ENCODE peak calls at places on chromosome 5, in six cellular contexts. E is foreskin fibroblast, N is mucosa of descending colon, I is bronchial epithelial cell, T is Peyer's patch, C is AG04450. J is an unnamed sample.

GRCh38 chr5:76790632-76791290 is 28.1 kb upstream of the F2RL1 start:
- DNase-seq in E (peak), T (no peak), C (peak), I (peak), N (no peak), J (peak)

GRCh38 chr5:52989781-52990530 is 804 bp downstream of the ITGA2 start:
- DNase-seq in E (peak), I (no peak), N (peak), T (peak), C (no peak), J (no peak)

GRCh38 chr5:95590880-95591279 is 29.0 kb upstream of the GPR150 start:
- DNase-seq in N (no peak), E (no peak), T (no peak), C (no peak), I (no peak), J (no peak)

GRCh38 chr5:117713585-117714198 is 1139.1 kb upstream of the SEMA6A start:
- DNase-seq in E (no peak), C (no peak), N (no peak), T (no peak), I (no peak), J (no peak)

GRCh38 chr5:74953961-74954720 is 88.0 kb upstream of the FAM169A start:
- DNase-seq in T (peak), C (no peak), I (peak), N (no peak), E (peak), J (no peak)

GRCh38 chr5:159792180-159792579 is 124.1 kb upstream of the ADRA1B start:
- DNase-seq in N (no peak), I (no peak), E (no peak), C (no peak), T (no peak), J (no peak)

GRCh38 chr5:80364892-80365291 is 43.0 kb upstream of the ZFYVE16 start:
- DNase-seq in E (no peak), T (no peak), C (no peak), N (no peak), I (no peak), J (no peak)

GRCh38 chr5:50744761-50745160 is 78.3 kb downstream of the PARP8 start:
- DNase-seq in C (peak), T (no peak), E (peak), I (peak), N (no peak), J (peak)

GRCh38 chr5:39588176-39588575 is 163.4 kb upstream of the DAB2 start:
- DNase-seq in T (no peak), C (no peak), E (no peak), I (no peak), N (no peak), J (no peak)

GRCh38 chr5:956941-957729 is 51.5 kb upstream of the NKD2 start:
- DNase-seq in N (no peak), E (peak), C (peak), I (no peak), T (no peak), J (peak)

GRCh38 chr5:145943674-145944121 is 7.3 kb downstream of the SH3RF2 start:
- DNase-seq in N (no peak), E (no peak), C (no peak), T (peak), I (peak), J (no peak)

GRCh38 chr5:68534131-68534940 is 318.8 kb downstream of the PIK3R1 start:
- DNase-seq in T (no peak), N (no peak), E (no peak), C (no peak), I (no peak), J (no peak)

GRCh38 chr5:51033215-51033614 is 350.0 kb upstream of the ISL1 start:
- DNase-seq in T (no peak), N (no peak), E (no peak), C (no peak), I (no peak), J (no peak)

GRCh38 chr5:13866792-13867191 is 77.7 kb downstream of the DNAH5 start:
- DNase-seq in T (no peak), I (peak), N (peak), C (no peak), E (no peak), J (no peak)

GRCh38 chr5:178306430-178307225 is 74.0 kb upstream of the PHYKPL start:
- DNase-seq in T (no peak), I (no peak), N (no peak), E (no peak), C (no peak), J (no peak)

GRCh38 chr5:154860123-154860522 is 1.7 kb downstream of the CNOT8 start:
- DNase-seq in C (no peak), T (peak), N (no peak), E (peak), I (peak), J (no peak)

GRCh38 chr5:72280655-72281069 is 39.4 kb downstream of the MRPS27 start:
- DNase-seq in E (peak), T (no peak), N (no peak), I (peak), C (no peak), J (no peak)

GRCh38 chr5:28344803-28345433 is 1306.5 kb upstream of the CDH9 start:
- DNase-seq in N (no peak), C (no peak), I (peak), T (no peak), E (no peak), J (no peak)

GRCh38 chr5:119411935-119412623 is 40.2 kb upstream of the HSD17B4 start:
- DNase-seq in E (peak), T (peak), I (peak), C (peak), N (peak), J (no peak)

GRCh38 chr5:19903611-19904010 is 84.4 kb downstream of the CDH18 start:
- DNase-seq in T (no peak), I (peak), C (no peak), E (no peak), N (no peak), J (no peak)

GRCh38 chr5:175347027-175347426 is 97.0 kb downstream of the DRD1 start:
- DNase-seq in N (no peak), T (no peak), E (no peak), C (peak), I (peak), J (no peak)

GRCh38 chr5:147170603-147171002 is 64.2 kb upstream of the STK32A start:
- DNase-seq in E (no peak), C (no peak), T (peak), I (no peak), N (no peak), J (no peak)

GRCh38 chr5:175216991-175217390 is 227.0 kb downstream of the DRD1 start:
- DNase-seq in I (no peak), C (no peak), N (no peak), E (no peak), T (no peak), J (no peak)

GRCh38 chr5:157558089-157558595 is 17.4 kb downstream of the ADAM19 start:
- DNase-seq in I (peak), E (no peak), T (peak), N (no peak), C (no peak), J (peak)

GRCh38 chr5:128537306-128537998 is 593 bp downstream of the FBN2 start:
- DNase-seq in I (peak), N (peak), C (no peak), T (no peak), E (peak), J (no peak)

GRCh38 chr5:181114844-181115778 is 15.9 kb downstream of the OR2V1 start:
- DNase-seq in E (peak), T (peak), C (peak), N (no peak), I (peak), J (no peak)

GRCh38 chr5:177195307-177195952 is 61.9 kb downstream of the NSD1 start:
- DNase-seq in T (no peak), N (no peak), I (no peak), C (no peak), E (no peak), J (no peak)

GRCh38 chr5:58042933-58043606 is 416.8 kb downstream of the PLK2 start:
- DNase-seq in I (peak), T (no peak), C (no peak), E (no peak), N (no peak), J (no peak)

GRCh38 chr5:35183243-35183955 is 46.9 kb downstream of the PRLR start:
- DNase-seq in E (peak), N (peak), I (peak), C (no peak), T (peak), J (no peak)

GRCh38 chr5:158451203-158451982 is 592.4 kb upstream of the CLINT1 start:
- DNase-seq in C (no peak), T (no peak), N (no peak), E (peak), I (no peak), J (no peak)

GRCh38 chr5:125026900-125027731 is 280.7 kb upstream of the ZNF608 start:
- DNase-seq in I (peak), E (no peak), N (no peak), T (peak), C (no peak), J (no peak)

GRCh38 chr5:138032028-138032571 is 779 bp downstream of the FAM13B start:
- DNase-seq in C (no peak), E (peak), N (no peak), T (peak), I (peak), J (no peak)

GRCh38 chr5:134549714-134550113 is 24.2 kb downstream of the JADE2 start:
- DNase-seq in E (peak), T (no peak), I (peak), N (no peak), C (no peak), J (no peak)

GRCh38 chr5:55580042-55580441 is 45.3 kb upstream of the PLPP1 start:
- DNase-seq in T (no peak), I (no peak), E (no peak), C (no peak), N (no peak), J (no peak)

GRCh38 chr5:60685028-60685427 is 14.9 kb downstream of the DEPDC1B start:
- DNase-seq in I (no peak), C (no peak), N (no peak), E (no peak), T (no peak), J (no peak)

GRCh38 chr5:78213799-78214198 is 80.7 kb downstream of the AP3B1 start:
- DNase-seq in C (no peak), I (no peak), T (no peak), E (no peak), N (no peak), J (no peak)

GRCh38 chr5:89697581-89697980 is 712.0 kb downstream of the CETN3 start:
- DNase-seq in T (no peak), N (no peak), I (no peak), E (no peak), C (no peak), J (no peak)

GRCh38 chr5:149409268-149409948 is 30.3 kb upstream of the IL17B start:
- DNase-seq in N (no peak), E (no peak), I (no peak), T (no peak), C (no peak), J (no peak)

GRCh38 chr5:81208904-81209303 is 24.2 kb upstream of the CKMT2 start:
- DNase-seq in C (no peak), E (no peak), T (no peak), N (no peak), I (peak), J (no peak)

GRCh38 chr5:136134653-136135052 is 2.0 kb downstream of the SMAD5 start:
- DNase-seq in I (no peak), N (no peak), E (no peak), T (no peak), C (no peak), J (no peak)
- H3K4me3 ChIP-seq in I (no peak), N (no peak), E (peak), T (no peak), C (peak), J (peak)

DNA sequence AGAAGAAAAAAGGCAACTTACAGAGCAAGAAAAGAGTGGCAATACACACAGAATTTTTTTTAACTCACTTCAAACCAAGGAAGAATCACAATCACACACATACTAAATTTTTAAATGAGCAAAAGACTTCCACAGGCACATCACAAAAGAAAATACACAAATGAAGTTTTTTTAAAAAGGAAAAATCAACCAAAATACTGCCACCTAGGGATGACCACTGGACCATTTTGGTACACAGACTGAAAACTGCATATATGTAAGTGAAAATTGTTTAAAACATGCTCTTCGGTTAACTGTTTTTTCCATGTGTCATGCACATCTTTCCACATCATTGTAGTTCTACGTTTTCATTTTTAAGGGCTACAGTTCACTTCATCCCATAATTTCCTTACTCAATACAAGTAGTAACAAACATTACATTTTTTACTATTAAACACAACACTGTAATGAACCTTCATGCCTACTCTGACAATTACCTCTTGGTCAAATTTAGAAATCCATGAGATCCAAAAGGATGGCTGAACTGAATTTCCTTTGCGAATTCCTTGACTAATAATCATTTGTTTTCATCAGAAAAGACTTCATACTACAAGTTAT is 79.0 kb downstream of the FBXW11 start:
- DNase-seq in E (no peak), C (no peak), I (no peak), T (no peak), N (no peak), J (no peak)
- TF ChIP-seq CTCF in E (peak), C (peak), I (peak), T (no peak), N (no peak), J (peak)

GRCh38 chr5:141362719-141363118 is 1.2 kb upstream of the PCDHGA5 start:
- DNase-seq in C (no peak), T (no peak), I (no peak), E (no peak), N (no peak), J (no peak)

GRCh38 chr5:141360685-141361084 is 891 bp downstream of the PCDHGB2 start:
- DNase-seq in I (no peak), N (no peak), E (no peak), C (no peak), T (no peak), J (no peak)

GRCh38 chr5:141366016-141366896 is 2.3 kb downstream of the PCDHGA5 start:
- DNase-seq in T (no peak), E (no peak), N (no peak), C (no peak), I (no peak), J (no peak)

GRCh38 chr5:141359790-141360426 is at the start of gene PCDHGB2:
- DNase-seq in T (no peak), N (no peak), I (peak), E (peak), C (no peak), J (no peak)

GRCh38 chr5:141363952-141364660 is at the start of gene PCDHGA5:
- DNase-seq in T (no peak), I (no peak), C (no peak), N (no peak), E (no peak), J (no peak)
- H3K4me3 ChIP-seq in T (no peak), I (no peak), C (peak), N (no peak), E (peak), J (peak)

GRCh38 chr5:179607449-179607931 is 16.0 kb downstream of the HNRNPH1 start:
- DNase-seq in E (no peak), C (no peak), I (no peak), N (no peak), T (no peak), J (no peak)

GRCh38 chr5:179608131-179608581 is 15.3 kb downstream of the HNRNPH1 start:
- DNase-seq in N (no peak), T (peak), I (no peak), E (no peak), C (no peak), J (no peak)

GRCh38 chr5:179605026-179605833 is 18.2 kb downstream of the HNRNPH1 start:
- DNase-seq in C (no peak), N (no peak), I (peak), E (peak), T (no peak), J (no peak)

GRCh38 chr5:179606910-179607448 is 16.5 kb downstream of the HNRNPH1 start:
- DNase-seq in C (no peak), N (no peak), I (no peak), T (no peak), E (no peak), J (no peak)

DNA sequence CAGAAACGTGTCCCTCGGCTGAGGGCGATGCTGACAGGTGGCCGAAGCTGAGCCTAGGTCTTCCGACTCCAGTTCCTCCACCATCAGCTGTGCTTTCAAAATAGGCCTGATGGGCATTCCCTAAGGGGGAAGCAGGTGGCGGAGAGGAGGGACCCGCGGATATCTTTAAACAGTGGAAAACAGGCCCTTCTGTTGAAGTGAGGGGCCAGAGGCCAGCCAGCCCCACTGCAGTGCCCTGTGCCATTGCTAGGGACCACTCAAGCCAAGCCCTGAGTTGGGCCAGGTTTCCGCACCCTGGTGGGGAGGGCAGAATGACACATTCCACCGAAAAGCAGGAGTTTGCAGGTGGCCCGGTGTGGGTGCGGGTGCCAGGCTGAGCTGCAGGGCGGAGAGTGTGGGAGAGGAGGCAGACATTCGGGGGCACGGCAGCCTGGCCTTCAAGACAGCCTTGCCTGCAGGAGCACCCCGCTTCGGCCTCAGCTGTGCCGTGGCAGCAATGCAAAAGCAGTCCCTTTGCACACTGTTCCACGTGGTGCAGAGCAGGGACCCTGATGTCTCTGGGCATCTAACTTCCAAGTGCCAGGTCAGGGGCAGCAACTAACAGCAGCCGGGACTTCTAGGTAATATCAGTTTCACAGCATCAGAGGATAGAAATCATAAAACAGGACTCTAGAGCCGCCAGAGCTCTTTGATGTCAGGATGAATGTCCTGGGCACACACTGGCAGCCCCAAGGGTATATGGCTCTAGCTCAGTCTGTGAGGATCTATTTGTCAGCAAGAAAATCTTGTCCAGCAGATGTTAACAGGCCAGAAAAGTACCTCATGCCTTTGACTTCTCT is 17.2 kb downstream of the HNRNPH1 start:
- DNase-seq in I (no peak), C (no peak), N (no peak), T (no peak), E (no peak), J (no peak)
- TF ChIP-seq CTCF in I (no peak), C (no peak), N (no peak), T (no peak), E (no peak), J (no peak)

GRCh38 chr5:150901446-150901845 is 3.3 kb downstream of the ZNF300 start:
- DNase-seq in E (no peak), C (no peak), N (no peak), T (no peak), I (no peak), J (no peak)

GRCh38 chr5:150895431-150896428 is 9.1 kb downstream of the ZNF300 start:
- DNase-seq in N (no peak), C (no peak), I (no peak), T (no peak), E (no peak), J (no peak)
- H3K4me3 ChIP-seq in N (no peak), C (no peak), I (no peak), T (no peak), E (no peak), J (no peak)

J was measured in AG04449.